ENCODE peak calls at places on chromosomes 16 and 17, in four cellular contexts. G is HepG2, B is A549, H is WTC11. V is an unnamed sample.

GRCh38 chr16:8110572-8111514 is 479.5 kb downstream of the TMEM114 start:
- DNase-seq in G (no peak), H (no peak), B (no peak), V (peak; percentile 87)

GRCh38 chr16:88437367-88437964 is 15.6 kb upstream of the ZFPM1 start:
- DNase-seq in G (peak; percentile 48), B (peak; percentile 70), H (peak; percentile 93), V (peak; percentile 74)

GRCh38 chr17:31274252-31274651 is 22.8 kb downstream of the OMG start:
- DNase-seq in B (no peak), G (peak; percentile 39), H (no peak), V (no peak)

GRCh38 chr16:71367243-71367976 is 8.9 kb downstream of the CALB2 start:
- DNase-seq in B (peak; percentile 78), H (peak; percentile 92), G (peak; percentile 55), V (peak; percentile 75)

GRCh38 chr17:9991796-9992195 is 86.7 kb upstream of the RCVRN start:
- DNase-seq in G (no peak), B (no peak), H (no peak), V (no peak)

GRCh38 chr17:81831563-81831956 is 1.5 kb downstream of the MCRIP1 start:
- DNase-seq in G (no peak), B (no peak), H (no peak), V (no peak)

GRCh38 chr16:30051518-30051917 is 14.0 kb upstream of the ALDOA start:
- DNase-seq in B (no peak), G (no peak), H (no peak), V (no peak)

GRCh38 chr16:10927497-10928112 is 14.7 kb downstream of the DEXI start:
- DNase-seq in G (no peak), B (no peak), H (no peak), V (no peak)

GRCh38 chr17:75590314-75590761 is 2.7 kb downstream of the MYO15B start:
- DNase-seq in G (no peak), H (no peak), B (no peak), V (no peak)

GRCh38 chr17:78591263-78591671 is 14.1 kb upstream of the DNAH17 start:
- DNase-seq in B (no peak), H (no peak), G (no peak), V (no peak)

GRCh38 chr17:78585231-78585630 is 8.0 kb upstream of the DNAH17 start:
- DNase-seq in B (no peak), H (no peak), G (peak; percentile 38), V (no peak)

GRCh38 chr17:78589031-78589675 is 12.0 kb upstream of the DNAH17 start:
- DNase-seq in B (no peak), H (no peak), G (peak; percentile 43), V (no peak)

GRCh38 chr17:78589885-78590284 is 12.7 kb upstream of the DNAH17 start:
- DNase-seq in H (no peak), G (no peak), B (no peak), V (no peak)

DNA sequence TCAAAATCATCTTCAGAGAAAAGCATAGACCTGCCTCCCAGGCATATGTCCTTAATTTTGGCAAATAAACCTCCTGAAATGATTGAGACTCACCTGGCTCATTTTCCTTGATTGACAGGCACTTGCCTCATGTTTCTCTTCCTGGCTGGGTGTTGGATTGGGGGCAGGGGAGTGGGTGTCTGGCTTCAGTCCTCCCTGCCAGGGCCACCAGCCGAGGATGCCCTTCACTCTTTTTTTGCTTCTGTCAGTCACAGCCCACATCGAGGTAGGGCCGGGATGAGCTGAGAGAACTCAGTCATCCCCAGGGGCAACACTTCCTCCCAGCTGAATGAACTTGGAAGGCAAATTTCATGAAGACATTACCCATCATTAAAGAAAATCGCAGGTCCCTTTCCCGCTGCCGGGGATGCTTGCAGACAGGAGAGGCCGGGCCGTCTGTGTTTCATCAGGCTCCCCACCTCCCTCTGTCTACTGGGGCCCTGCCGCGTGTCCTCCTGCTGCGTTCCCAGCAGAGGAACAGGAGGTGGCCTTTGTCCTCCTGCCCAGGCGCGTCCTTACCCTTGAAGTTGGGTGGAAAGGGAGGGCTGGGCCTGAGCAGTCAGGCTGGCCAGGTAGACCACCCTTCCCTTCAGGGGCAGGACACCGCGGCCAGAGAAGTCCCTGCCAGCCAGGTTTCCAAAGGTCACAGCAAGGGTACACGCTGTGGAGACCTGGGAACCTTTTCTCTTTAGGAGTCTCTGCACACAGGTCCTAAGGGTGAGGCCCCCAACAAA is 11.2 kb upstream of the DNAH17 start:
- DNase-seq in H (no peak), G (peak; percentile 54), B (no peak), V (no peak)
- TF ChIP-seq NR3C1 in H (no peak), G (no peak), B (no peak), V (no peak)

GRCh38 chr16:81597079-81597658 is 152.6 kb downstream of the CMIP start:
- DNase-seq in H (no peak), G (peak; percentile 78), B (no peak), V (no peak)

GRCh38 chr16:81592353-81592866 is 147.8 kb downstream of the CMIP start:
- DNase-seq in G (peak; percentile 51), B (no peak), H (no peak), V (no peak)

GRCh38 chr16:81598083-81598482 is 153.5 kb downstream of the CMIP start:
- DNase-seq in G (no peak), H (no peak), B (no peak), V (no peak)

GRCh38 chr16:81593481-81593880 is 148.9 kb downstream of the CMIP start:
- DNase-seq in H (no peak), G (no peak), B (no peak), V (no peak)

DNA sequence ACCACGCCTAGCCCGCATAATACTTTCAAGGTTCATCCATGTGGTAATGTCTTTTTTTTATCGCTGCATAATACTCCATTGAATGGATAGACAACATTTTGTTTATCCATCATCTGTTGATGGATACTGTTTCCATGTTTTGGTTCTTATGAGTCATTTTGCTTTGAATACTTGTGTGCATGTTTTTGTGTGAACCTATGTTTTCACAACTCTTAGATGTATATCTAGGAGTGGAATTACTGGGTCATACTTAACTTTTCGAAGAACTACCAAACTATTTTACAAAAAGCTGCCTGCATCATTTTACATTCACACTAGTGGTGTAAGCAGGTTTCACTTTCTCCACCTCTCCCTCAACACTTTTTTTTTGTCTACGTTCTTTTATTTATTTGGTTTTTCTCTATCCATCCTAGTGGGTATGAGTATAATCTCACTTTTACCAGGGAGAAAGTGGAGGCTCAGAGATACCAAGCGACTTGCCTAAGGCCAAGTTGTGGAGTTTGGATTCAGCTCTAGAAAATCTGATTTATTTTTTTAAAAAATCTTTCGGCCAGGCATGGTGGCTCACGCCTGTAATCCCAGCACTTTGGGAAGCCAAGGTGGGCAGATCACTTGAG is 151.2 kb downstream of the CMIP start:
- DNase-seq in H (no peak), B (no peak), G (no peak), V (no peak)
- TF ChIP-seq NR3C1 in H (no peak), B (no peak), G (no peak), V (no peak)

DNA sequence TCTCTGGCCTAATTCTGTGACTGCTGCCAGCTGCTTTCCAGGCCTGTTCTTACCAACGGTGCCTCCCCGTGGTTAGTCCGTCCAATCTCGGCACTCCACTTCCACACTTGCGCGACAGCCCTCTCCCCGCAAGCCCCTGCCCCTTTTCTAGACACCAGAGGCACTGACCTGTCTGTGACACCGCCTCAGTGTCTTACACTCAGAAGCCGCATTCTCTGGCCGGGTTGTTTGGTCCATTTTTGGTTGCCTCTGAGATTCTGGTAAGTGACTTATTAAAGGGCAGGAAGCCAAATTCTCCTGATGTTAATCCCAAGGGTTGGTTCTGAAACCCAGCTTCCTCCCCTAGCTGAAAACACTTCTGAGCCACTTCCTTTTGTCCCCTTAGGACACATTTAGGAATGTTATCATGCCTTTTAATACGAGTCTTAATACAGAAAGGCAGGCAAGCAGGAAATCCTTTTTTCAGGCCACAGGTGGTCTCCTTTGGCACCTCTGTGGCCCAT is 1.2 kb upstream of the AKTIP start:
- DNase-seq in G (no peak), H (peak; percentile 11), B (no peak), V (peak; percentile 20)
- TF ChIP-seq NR3C1 in G (no peak), H (no peak), B (no peak), V (no peak)

GRCh38 chr17:77746391-77746790 is 212.1 kb upstream of the TNRC6C start:
- DNase-seq in H (peak; percentile 5), G (no peak), B (no peak), V (no peak)

GRCh38 chr17:77746901-77747620 is 211.4 kb upstream of the TNRC6C start:
- DNase-seq in H (peak; percentile 12), G (no peak), B (no peak), V (no peak)

GRCh38 chr17:77742579-77742978 is 215.9 kb upstream of the TNRC6C start:
- DNase-seq in H (peak; percentile 5), B (no peak), G (no peak), V (no peak)

GRCh38 chr17:77745702-77746101 is 212.8 kb upstream of the TNRC6C start:
- DNase-seq in B (no peak), H (no peak), G (no peak), V (no peak)

GRCh38 chr17:77744268-77744988 is 214.1 kb upstream of the TNRC6C start:
- DNase-seq in H (peak; percentile 5), B (no peak), G (no peak), V (no peak)
- TF ChIP-seq NR3C1 in H (no peak), B (no peak), G (no peak), V (no peak)